ENCODE peak calls at places on chromosomes 13 and 19, in eight cellular contexts. Z is AG10803, G is heart right ventricle, P is bronchial epithelial cell, V is nephron progenitor cell, C is psoas muscle, S is GM23338, J is neural crest cell. E is an unnamed sample.

GRCh38 chr13:110483386-110483785 is 78.1 kb downstream of the RAB20 start:
- DNase-seq in Z (no peak), G (no peak), P (no peak), V (no peak), C (no peak), S (no peak), J (no peak), E (no peak)

GRCh38 chr13:109213714-109214113 is 572.7 kb downstream of the IRS2 start:
- DNase-seq in Z (no peak), G (no peak), P (peak), V (no peak), C (no peak), S (no peak), J (no peak), E (no peak)

GRCh38 chr13:109744512-109745051 is 41.8 kb downstream of the IRS2 start:
- DNase-seq in Z (no peak), G (peak), P (no peak), V (no peak), C (peak), S (no peak), J (no peak), E (no peak)

GRCh38 chr13:93603043-93603442 is 376.4 kb downstream of the GPC6 start:
- DNase-seq in Z (peak), G (no peak), P (peak), V (no peak), C (no peak), S (peak), J (no peak), E (no peak)

GRCh38 chr19:11872624-11873023 is 15.0 kb upstream of the ZNF69 start:
- DNase-seq in Z (no peak), G (no peak), P (no peak), V (no peak), C (no peak), S (no peak), J (no peak), E (no peak)

GRCh38 chr13:94583926-94584325 is 12.0 kb downstream of the TGDS start:
- DNase-seq in Z (peak), G (no peak), P (no peak), V (no peak), C (no peak), S (no peak), J (no peak), E (no peak)

GRCh38 chr19:19552811-19553210 is 14.7 kb downstream of the CILP2 start:
- DNase-seq in Z (peak), G (no peak), P (no peak), V (peak), C (no peak), S (peak), J (peak), E (peak)

GRCh38 chr13:48570225-48570828 is 37.4 kb upstream of the RCBTB2 start:
- DNase-seq in Z (no peak), G (no peak), P (no peak), V (no peak), C (no peak), S (no peak), J (no peak), E (no peak)

GRCh38 chr19:16593181-16593580 is 21.0 kb upstream of the SLC35E1 start:
- DNase-seq in Z (no peak), G (no peak), P (no peak), V (no peak), C (no peak), S (no peak), J (no peak), E (no peak)

GRCh38 chr19:597406-598315 is 8.0 kb downstream of the HCN2 start:
- DNase-seq in Z (no peak), G (no peak), P (no peak), V (no peak), C (no peak), S (no peak), J (no peak), E (no peak)

GRCh38 chr13:111037838-111038397 is 77.2 kb upstream of the ARHGEF7 start:
- DNase-seq in Z (no peak), G (no peak), P (no peak), V (no peak), C (no peak), S (peak), J (no peak), E (no peak)

GRCh38 chr13:36998624-36999041 is 507 bp downstream of the ALG5 start:
- DNase-seq in Z (peak), G (peak), P (no peak), V (peak), C (peak), S (peak), J (peak), E (peak)

GRCh38 chr13:112928958-112929777 is 39.8 kb upstream of the MCF2L start:
- DNase-seq in Z (peak), G (peak), P (peak), V (no peak), C (no peak), S (no peak), J (no peak), E (no peak)

GRCh38 chr19:40594657-40595077 is 6.5 kb upstream of the LTBP4 start:
- DNase-seq in Z (no peak), G (no peak), P (peak), V (no peak), C (no peak), S (no peak), J (no peak), E (no peak)

GRCh38 chr13:54402495-54402894 is 1373.9 kb downstream of the OLFM4 start:
- DNase-seq in Z (no peak), G (no peak), P (no peak), V (no peak), C (no peak), S (no peak), J (no peak), E (no peak)

GRCh38 chr13:110669036-110669435 is 36.9 kb downstream of the CARS2 start:
- DNase-seq in Z (no peak), G (no peak), P (no peak), V (no peak), C (no peak), S (no peak), J (no peak), E (no peak)

DNA sequence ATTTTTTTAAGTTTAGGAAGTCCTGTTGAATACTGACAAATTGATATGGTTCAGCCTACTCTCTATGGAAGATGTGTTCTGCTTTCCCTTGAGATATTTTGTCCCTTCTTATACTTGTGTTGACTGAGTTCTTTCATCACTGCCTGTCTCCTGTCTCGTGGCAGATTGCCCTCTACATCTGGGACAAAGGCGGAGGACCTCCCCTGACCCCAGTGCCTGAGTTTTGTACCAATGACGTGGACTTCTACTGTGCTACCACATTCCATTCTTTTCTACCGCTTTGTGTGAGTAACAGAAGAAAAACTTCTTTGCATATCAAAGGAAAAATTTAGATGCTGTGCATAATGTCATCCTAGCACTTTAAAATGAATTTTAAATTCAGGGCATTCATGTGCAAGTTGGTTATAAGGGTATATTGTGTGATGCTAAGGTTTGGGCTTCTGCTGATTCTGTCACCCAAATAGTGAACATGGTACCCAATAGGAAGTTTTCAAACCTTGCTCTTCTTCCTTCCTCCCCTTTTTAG is 74.6 kb downstream of the B3GLCT start:
- DNase-seq in Z (peak), G (peak), P (no peak), V (no peak), C (no peak), S (no peak), J (peak), E (no peak)
- TF ChIP-seq CTCF in Z (no peak), G (no peak), P (no peak), V (no peak), C (no peak), S (no peak), J (no peak), E (no peak)

GRCh38 chr19:45305421-45305820 is 17.3 kb downstream of the CKM start:
- DNase-seq in Z (peak), G (no peak), P (peak), V (no peak), C (no peak), S (peak), J (no peak), E (no peak)
- TF ChIP-seq CTCF in Z (no peak), G (no peak), P (no peak), V (no peak), C (no peak), S (no peak), J (no peak), E (no peak)

GRCh38 chr13:32911506-32911905 is 104.7 kb upstream of the KL start:
- DNase-seq in Z (peak), G (no peak), P (peak), V (peak), C (no peak), S (peak), J (no peak), E (peak)
- TF ChIP-seq CTCF in Z (peak), G (peak), P (peak), V (peak), C (no peak), S (peak), J (peak), E (peak)

GRCh38 chr13:98629055-98629454 is 52.1 kb upstream of the STK24 start:
- DNase-seq in Z (no peak), G (no peak), P (no peak), V (no peak), C (no peak), S (no peak), J (no peak), E (no peak)
- TF ChIP-seq CTCF in Z (no peak), G (no peak), P (no peak), V (no peak), C (no peak), S (no peak), J (no peak), E (no peak)

GRCh38 chr19:49590071-49590970 is 661 bp upstream of the PRR12 start:
- DNase-seq in Z (peak), G (peak), P (peak), V (peak), C (peak), S (peak), J (peak), E (peak)
- TF ChIP-seq CTCF in Z (no peak), G (no peak), P (peak), V (no peak), C (no peak), S (no peak), J (no peak), E (no peak)

GRCh38 chr13:78806457-78806856 is 147.5 kb upstream of the OBI1 start:
- DNase-seq in Z (no peak), G (no peak), P (no peak), V (no peak), C (no peak), S (peak), J (no peak), E (no peak)
- TF ChIP-seq CTCF in Z (no peak), G (no peak), P (no peak), V (peak), C (no peak), S (peak), J (peak), E (peak)

DNA sequence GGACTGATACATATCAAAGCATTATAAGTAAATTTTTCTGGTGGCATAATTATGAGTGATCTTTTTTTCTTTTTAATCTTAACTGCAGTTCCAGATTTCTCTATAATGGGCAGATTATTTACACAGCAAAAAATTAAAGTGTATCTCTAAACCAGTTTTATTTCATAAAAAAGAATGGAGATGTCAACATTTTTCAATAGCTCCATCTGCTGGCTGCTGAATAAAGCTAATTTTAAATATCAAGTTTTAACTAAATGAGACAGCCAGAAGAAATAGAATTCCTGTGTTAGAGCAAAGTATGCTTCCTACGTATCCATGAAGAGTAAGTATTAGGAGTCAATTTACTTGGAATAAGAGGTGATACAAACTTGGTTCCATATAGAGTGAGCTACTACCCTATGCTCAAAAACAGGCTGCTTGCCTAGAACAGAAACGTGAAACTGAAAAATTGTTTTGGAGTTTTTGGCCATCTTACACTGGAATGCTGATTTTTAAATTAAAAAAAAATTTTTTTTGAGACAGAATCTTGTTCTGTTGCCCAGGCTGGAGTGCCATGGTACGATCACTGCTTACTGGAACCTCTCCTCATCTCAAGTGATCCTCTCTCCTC is 5.0 kb upstream of the PDS5B start:
- DNase-seq in Z (peak), G (no peak), P (peak), V (no peak), C (no peak), S (peak), J (no peak), E (peak)
- TF ChIP-seq CTCF in Z (peak), G (peak), P (peak), V (peak), C (peak), S (peak), J (peak), E (peak)

DNA sequence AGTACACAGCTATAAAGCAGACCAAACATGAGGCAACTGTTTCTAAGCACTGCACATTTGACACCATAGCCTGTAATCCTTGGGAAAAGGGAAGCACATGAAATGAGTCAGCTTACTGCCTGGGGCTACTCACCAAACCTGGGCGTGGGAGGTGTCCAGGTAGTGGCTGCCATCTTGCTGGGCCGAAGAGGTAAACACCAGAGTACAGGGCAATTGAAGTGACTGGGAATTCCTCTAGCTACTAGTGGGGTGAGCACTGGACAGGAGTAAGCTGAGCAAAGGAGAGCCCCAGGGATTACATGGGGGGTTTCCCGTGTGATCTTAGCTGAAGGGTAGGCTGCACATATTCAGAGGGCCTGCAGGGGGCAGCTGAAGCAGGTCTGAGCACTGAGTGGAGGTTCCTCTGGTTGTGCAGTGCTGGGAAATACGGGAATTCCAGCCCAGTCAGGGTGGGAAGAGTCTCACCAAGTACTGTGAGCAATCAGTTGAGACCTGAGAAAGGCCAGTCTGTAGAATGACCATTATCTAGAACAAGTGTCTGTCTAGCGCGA is 140.5 kb downstream of the SLC7A1 start:
- DNase-seq in Z (peak), G (no peak), P (peak), V (no peak), C (no peak), S (peak), J (no peak), E (peak)
- TF ChIP-seq CTCF in Z (peak), G (peak), P (peak), V (peak), C (no peak), S (peak), J (peak), E (peak)

GRCh38 chr19:7916137-7916907 is 1.7 kb downstream of the TGFBR3L start:
- DNase-seq in Z (no peak), G (no peak), P (no peak), V (peak), C (peak), S (peak), J (no peak), E (peak)
- TF ChIP-seq CTCF in Z (no peak), G (no peak), P (no peak), V (no peak), C (no peak), S (peak), J (no peak), E (no peak)

DNA sequence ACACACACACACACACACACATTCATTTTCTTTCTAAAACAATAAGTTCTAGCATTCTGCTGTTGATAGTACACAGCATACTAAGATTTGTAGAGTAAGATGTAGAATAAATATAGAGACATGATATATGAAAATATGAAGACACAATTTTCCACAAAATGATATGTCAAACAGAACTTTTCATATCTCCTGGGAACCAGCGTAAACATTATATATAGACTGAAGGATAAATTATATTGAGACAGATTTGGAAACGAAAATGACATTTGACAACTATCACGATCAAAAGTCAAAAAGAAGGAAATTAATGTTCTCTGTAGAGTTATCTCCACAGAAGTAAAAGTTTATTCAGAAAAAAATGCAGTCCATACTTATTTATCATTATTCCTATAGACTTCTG is 1605.7 kb upstream of the SLC10A2 start:
- DNase-seq in Z (no peak), G (no peak), P (no peak), V (no peak), C (no peak), S (no peak), J (no peak), E (no peak)
- TF ChIP-seq CTCF in Z (no peak), G (no peak), P (no peak), V (no peak), C (no peak), S (no peak), J (no peak), E (no peak)